ENCODE peak calls at places on chromosomes 3 and 15, in four cellular contexts. K, I, L and E are unnamed samples.

GRCh38 chr15:89486726-89487050 is 9.7 kb downstream of the RHCG start:
- DNase-seq in K (peak; percentile 24), I (peak; percentile 31), L (peak; percentile 24), E (peak; percentile 78)

GRCh38 chr3:129060276-129061076 is at the start of gene GP9:
- DNase-seq in K (no peak), I (no peak), L (no peak), E (no peak)

GRCh38 chr15:78739206-78739605 is 72.1 kb downstream of the ADAMTS7 start:
- DNase-seq in K (no peak), I (no peak), L (no peak), E (no peak)

GRCh38 chr15:80568298-80568697 is 126.8 kb upstream of the ABHD17C start:
- DNase-seq in K (no peak), I (peak; percentile 57), L (no peak), E (no peak)

GRCh38 chr15:52636459-52636858 is 42.7 kb downstream of the ATOSA start:
- DNase-seq in K (no peak), I (no peak), L (no peak), E (no peak)

GRCh38 chr15:51629612-51630011 is 7.0 kb upstream of the DMXL2 start:
- DNase-seq in K (no peak), I (peak; percentile 13), L (no peak), E (no peak)

GRCh38 chr3:38992117-38992779 is 59.5 kb downstream of the SCN11A start:
- DNase-seq in K (no peak), I (peak; percentile 76), L (no peak), E (no peak)

GRCh38 chr15:79209116-79209515 is 73.4 kb upstream of the ANKRD34C start:
- DNase-seq in K (no peak), I (no peak), L (no peak), E (peak; percentile 2)

GRCh38 chr3:49805367-49805782 is 2.3 kb downstream of the INKA1 start:
- DNase-seq in K (no peak), I (peak; percentile 84), L (no peak), E (peak; percentile 47)

GRCh38 chr3:28860307-28860706 is 420.6 kb upstream of the RBMS3 start:
- DNase-seq in K (no peak), I (peak; percentile 48), L (no peak), E (no peak)

GRCh38 chr3:149465351-149465883 is 9.1 kb upstream of the TM4SF4 start:
- DNase-seq in K (no peak), I (no peak), L (no peak), E (no peak)

GRCh38 chr15:76190070-76190564 is 121.2 kb downstream of the ETFA start:
- DNase-seq in K (no peak), I (no peak), L (no peak), E (no peak)

GRCh38 chr15:98954411-98954810 is 53.2 kb downstream of the PGPEP1L start:
- DNase-seq in K (no peak), I (peak; percentile 92), L (no peak), E (no peak)

GRCh38 chr15:49793943-49794342 is 173.1 kb downstream of the DTWD1 start:
- DNase-seq in K (no peak), I (no peak), L (no peak), E (peak; percentile 22)

GRCh38 chr15:90320062-90320884 is 31.8 kb upstream of the ZNF774 start:
- DNase-seq in K (peak; percentile 67), I (peak; percentile 93), L (peak; percentile 62), E (peak; percentile 86)

GRCh38 chr15:66677336-66677735 is 24.7 kb upstream of the SMAD6 start:
- DNase-seq in K (no peak), I (no peak), L (no peak), E (no peak)

GRCh38 chr3:66816110-66816761 is 181.9 kb upstream of the KBTBD8 start:
- DNase-seq in K (peak; percentile 4), I (peak; percentile 57), L (no peak), E (peak; percentile 73)

GRCh38 chr15:69604050-69604378 is 151.4 kb downstream of the RPLP1 start:
- DNase-seq in K (no peak), I (no peak), L (no peak), E (peak; percentile 96)

GRCh38 chr15:78131295-78132021 is at the start of gene CIB2:
- DNase-seq in K (peak; percentile 81), I (peak; percentile 97), L (peak; percentile 72), E (peak; percentile 88)

GRCh38 chr3:98563661-98564281 is 29.6 kb downstream of the CPOX start:
- DNase-seq in K (peak; percentile 6), I (peak; percentile 56), L (no peak), E (no peak)

GRCh38 chr3:24201301-24201700 is 256.2 kb downstream of the NR1D2 start:
- DNase-seq in K (no peak), I (no peak), L (no peak), E (no peak)

GRCh38 chr15:88661766-88662556 is 23.1 kb downstream of the ISG20 start:
- DNase-seq in K (no peak), I (no peak), L (no peak), E (no peak)